ENCODE peak calls at places on chromosome X, in seven cellular contexts. One of them, this sample, is unnamed.

GRCh38 chrX:69096963-69097362 is 68.3 kb downstream of the PJA1 start:
- DNase-seq in HepG2: no peak
- DNase-seq in WTC11: no peak
- DNase-seq in HEK293T: no peak
- DNase-seq in K562: no peak
- DNase-seq in HCT116: no peak
- DNase-seq in GM12878: no peak
- DNase-seq in this sample: no peak

GRCh38 chrX:12080265-12080664 is 58.0 kb upstream of the FRMPD4 start:
- DNase-seq in HepG2: peak; percentile 2
- DNase-seq in WTC11: no peak
- DNase-seq in HEK293T: peak; percentile 34
- DNase-seq in K562: peak; percentile 8
- DNase-seq in HCT116: no peak
- DNase-seq in GM12878: no peak
- DNase-seq in this sample: no peak

GRCh38 chrX:17844236-17844635 is 16.9 kb downstream of the RAI2 start:
- DNase-seq in HepG2: no peak
- DNase-seq in WTC11: no peak
- DNase-seq in HEK293T: no peak
- DNase-seq in K562: no peak
- DNase-seq in HCT116: no peak
- DNase-seq in GM12878: no peak
- DNase-seq in this sample: no peak

GRCh38 chrX:1537031-1537715 is at the start of gene P2RY8:
- DNase-seq in HepG2: peak; percentile 84
- DNase-seq in WTC11: no peak
- DNase-seq in HEK293T: no peak
- DNase-seq in K562: peak; percentile 12
- DNase-seq in HCT116: no peak
- DNase-seq in GM12878: peak; percentile 75
- DNase-seq in this sample: no peak

GRCh38 chrX:97332963-97333362 is 449.3 kb downstream of the RPA4 start:
- DNase-seq in HepG2: no peak
- DNase-seq in WTC11: no peak
- DNase-seq in HEK293T: no peak
- DNase-seq in K562: no peak
- DNase-seq in HCT116: no peak
- DNase-seq in GM12878: no peak
- DNase-seq in this sample: no peak

GRCh38 chrX:111914398-111915092 is 38.6 kb downstream of the TRPC5OS start:
- DNase-seq in HepG2: no peak
- DNase-seq in WTC11: no peak
- DNase-seq in HEK293T: no peak
- DNase-seq in K562: no peak
- DNase-seq in HCT116: no peak
- DNase-seq in GM12878: no peak
- DNase-seq in this sample: no peak

GRCh38 chrX:147916375-147916968 is 4.8 kb downstream of the FMR1 start:
- DNase-seq in HepG2: no peak
- DNase-seq in WTC11: no peak
- DNase-seq in HEK293T: no peak
- DNase-seq in K562: no peak
- DNase-seq in HCT116: no peak
- DNase-seq in GM12878: no peak
- DNase-seq in this sample: no peak

GRCh38 chrX:112863850-112864249 is 23.2 kb upstream of the AMOT start:
- DNase-seq in HepG2: no peak
- DNase-seq in WTC11: no peak
- DNase-seq in HEK293T: no peak
- DNase-seq in K562: no peak
- DNase-seq in HCT116: no peak
- DNase-seq in GM12878: no peak
- DNase-seq in this sample: no peak

GRCh38 chrX:150361070-150361776 is 1.9 kb upstream of the MAMLD1 start:
- DNase-seq in HepG2: no peak
- DNase-seq in WTC11: peak; percentile 20
- DNase-seq in HEK293T: no peak
- DNase-seq in K562: peak; percentile 6
- DNase-seq in HCT116: no peak
- DNase-seq in GM12878: no peak
- DNase-seq in this sample: no peak

GRCh38 chrX:85309717-85310116 is 65.9 kb downstream of the ZNF711 start:
- DNase-seq in HepG2: no peak
- DNase-seq in WTC11: peak; percentile 8
- DNase-seq in HEK293T: peak; percentile 20
- DNase-seq in K562: no peak
- DNase-seq in HCT116: peak; percentile 8
- DNase-seq in GM12878: no peak
- DNase-seq in this sample: no peak

GRCh38 chrX:8755813-8756212 is 23.9 kb upstream of the ANOS1 start:
- DNase-seq in HepG2: no peak
- DNase-seq in WTC11: no peak
- DNase-seq in HEK293T: no peak
- DNase-seq in K562: no peak
- DNase-seq in HCT116: no peak
- DNase-seq in GM12878: no peak
- DNase-seq in this sample: no peak

GRCh38 chrX:2576793-2577192 is 76.0 kb upstream of the DHRSX start:
- DNase-seq in HepG2: peak; percentile 49
- DNase-seq in WTC11: no peak
- DNase-seq in HEK293T: no peak
- DNase-seq in K562: peak; percentile 44
- DNase-seq in HCT116: peak; percentile 49
- DNase-seq in GM12878: no peak
- DNase-seq in this sample: no peak

GRCh38 chrX:133881893-133882292 is 103.5 kb downstream of the GPC3 start:
- DNase-seq in HepG2: no peak
- DNase-seq in WTC11: peak; percentile 7
- DNase-seq in HEK293T: no peak
- DNase-seq in K562: no peak
- DNase-seq in HCT116: no peak
- DNase-seq in GM12878: no peak
- DNase-seq in this sample: no peak

GRCh38 chrX:39896951-39897740 is 200.6 kb downstream of the BCOR start:
- DNase-seq in HepG2: peak; percentile 24
- DNase-seq in WTC11: peak; percentile 49
- DNase-seq in HEK293T: peak; percentile 30
- DNase-seq in K562: no peak
- DNase-seq in HCT116: no peak
- DNase-seq in GM12878: no peak
- DNase-seq in this sample: no peak

GRCh38 chrX:123188081-123188480 is 4.0 kb downstream of the GRIA3 start:
- DNase-seq in HepG2: no peak
- DNase-seq in WTC11: no peak
- DNase-seq in HEK293T: no peak
- DNase-seq in K562: no peak
- DNase-seq in HCT116: no peak
- DNase-seq in GM12878: no peak
- DNase-seq in this sample: no peak

GRCh38 chrX:2462780-2463179 is 38.0 kb downstream of the DHRSX start:
- DNase-seq in HepG2: no peak
- DNase-seq in WTC11: no peak
- DNase-seq in HEK293T: no peak
- DNase-seq in K562: no peak
- DNase-seq in HCT116: no peak
- DNase-seq in GM12878: no peak
- DNase-seq in this sample: no peak

GRCh38 chrX:69083361-69083760 is 81.9 kb downstream of the PJA1 start:
- DNase-seq in HepG2: no peak
- DNase-seq in WTC11: no peak
- DNase-seq in HEK293T: no peak
- DNase-seq in K562: no peak
- DNase-seq in HCT116: no peak
- DNase-seq in GM12878: no peak
- DNase-seq in this sample: no peak

GRCh38 chrX:29461039-29461438 is 754.3 kb upstream of the MAGEB2 start:
- DNase-seq in HepG2: no peak
- DNase-seq in WTC11: no peak
- DNase-seq in HEK293T: no peak
- DNase-seq in K562: no peak
- DNase-seq in HCT116: no peak
- DNase-seq in GM12878: no peak
- DNase-seq in this sample: no peak

GRCh38 chrX:132837126-132837525 is 121.3 kb downstream of the HS6ST2 start:
- DNase-seq in HepG2: no peak
- DNase-seq in WTC11: no peak
- DNase-seq in HEK293T: no peak
- DNase-seq in K562: no peak
- DNase-seq in HCT116: peak; percentile 27
- DNase-seq in GM12878: no peak
- DNase-seq in this sample: no peak

GRCh38 chrX:94814216-94814615 is 1140.2 kb downstream of the FAM133A start:
- DNase-seq in HepG2: no peak
- DNase-seq in WTC11: no peak
- DNase-seq in HEK293T: no peak
- DNase-seq in K562: no peak
- DNase-seq in HCT116: no peak
- DNase-seq in GM12878: no peak
- DNase-seq in this sample: no peak

GRCh38 chrX:100721328-100721727 is 10.6 kb downstream of the SYTL4 start:
- DNase-seq in HepG2: no peak
- DNase-seq in WTC11: no peak
- DNase-seq in HEK293T: no peak
- DNase-seq in K562: no peak
- DNase-seq in HCT116: no peak
- DNase-seq in GM12878: no peak
- DNase-seq in this sample: no peak

GRCh38 chrX:150848914-150849365 is 49.5 kb downstream of the CD99L2 start:
- DNase-seq in HepG2: peak; percentile 54
- DNase-seq in WTC11: no peak
- DNase-seq in HEK293T: no peak
- DNase-seq in K562: peak; percentile 34
- DNase-seq in HCT116: no peak
- DNase-seq in GM12878: no peak
- DNase-seq in this sample: no peak

GRCh38 chrX:149469406-149469805 is 35.7 kb downstream of the IDS start:
- DNase-seq in HepG2: no peak
- DNase-seq in WTC11: no peak
- DNase-seq in HEK293T: no peak
- DNase-seq in K562: no peak
- DNase-seq in HCT116: no peak
- DNase-seq in GM12878: no peak
- DNase-seq in this sample: no peak

GRCh38 chrX:37350034-37350365 is 836 bp downstream of the PRRG1 start:
- DNase-seq in HepG2: peak; percentile 13
- DNase-seq in WTC11: no peak
- DNase-seq in HEK293T: peak; percentile 17
- DNase-seq in K562: no peak
- DNase-seq in HCT116: no peak
- DNase-seq in GM12878: no peak
- DNase-seq in this sample: no peak

GRCh38 chrX:108270280-108270679 is 167.9 kb downstream of the COL4A6 start:
- DNase-seq in HepG2: no peak
- DNase-seq in WTC11: no peak
- DNase-seq in HEK293T: no peak
- DNase-seq in K562: no peak
- DNase-seq in HCT116: no peak
- DNase-seq in GM12878: no peak
- DNase-seq in this sample: no peak
- TF ChIP-seq SP1 in HepG2: no peak
- TF ChIP-seq SP1 in WTC11: no peak
- TF ChIP-seq SP1 in HEK293T: no peak
- TF ChIP-seq SP1 in K562: no peak
- TF ChIP-seq SP1 in HCT116: no peak
- TF ChIP-seq SP1 in GM12878: no peak
- TF ChIP-seq SP1 in this sample: no peak

GRCh38 chrX:108177321-108177990 is 85.9 kb downstream of the ATG4A start:
- DNase-seq in HepG2: no peak
- DNase-seq in WTC11: no peak
- DNase-seq in HEK293T: no peak
- DNase-seq in K562: no peak
- DNase-seq in HCT116: no peak
- DNase-seq in GM12878: no peak
- DNase-seq in this sample: no peak
- TF ChIP-seq SP1 in HepG2: no peak
- TF ChIP-seq SP1 in WTC11: no peak
- TF ChIP-seq SP1 in HEK293T: no peak
- TF ChIP-seq SP1 in K562: no peak
- TF ChIP-seq SP1 in HCT116: no peak
- TF ChIP-seq SP1 in GM12878: no peak
- TF ChIP-seq SP1 in this sample: no peak

DNA sequence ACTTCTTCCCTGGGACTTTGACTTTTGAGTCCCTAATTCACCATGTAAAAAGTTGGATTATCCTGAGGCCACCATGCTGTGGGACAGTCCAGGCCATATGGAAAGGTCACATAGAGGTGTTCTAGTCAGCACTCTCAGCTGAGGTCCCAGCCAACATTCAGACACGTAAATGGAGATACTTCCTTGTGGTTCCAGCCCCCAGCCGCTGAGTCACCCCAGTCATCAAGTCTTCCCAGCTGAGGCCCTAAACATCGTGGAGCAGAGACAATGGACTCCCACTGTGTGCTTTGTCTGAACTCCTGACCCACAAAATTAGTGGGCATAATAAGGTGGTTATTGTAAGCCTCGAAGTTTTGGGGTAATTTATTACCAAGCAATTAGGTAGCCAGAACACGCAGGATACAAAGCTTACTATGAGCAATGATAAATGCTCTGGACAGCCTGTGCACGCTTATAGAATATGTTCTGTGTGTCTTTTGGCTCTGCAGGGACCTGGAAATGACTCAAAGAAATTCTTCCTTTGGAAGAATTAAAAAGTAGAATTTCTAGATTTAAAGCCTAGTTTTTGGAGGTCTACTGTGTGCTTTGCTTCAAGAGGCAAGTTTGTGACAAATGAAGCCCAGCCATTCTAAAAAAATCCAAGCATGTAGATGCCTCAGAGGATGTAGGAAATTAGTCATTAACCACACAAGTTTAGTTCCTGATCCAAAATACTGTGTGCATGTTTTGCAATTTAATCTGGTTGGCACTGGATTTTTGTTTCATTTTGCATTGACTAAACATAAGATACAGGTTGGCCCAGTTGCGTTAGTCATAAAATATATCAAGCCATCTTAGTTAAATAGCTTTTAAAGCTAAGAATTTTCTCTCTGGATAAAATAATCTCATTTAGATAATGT is 33.3 kb upstream of the SLC9A7 start:
- DNase-seq in HepG2: peak; percentile 32
- DNase-seq in WTC11: peak; percentile 16
- DNase-seq in HEK293T: no peak
- DNase-seq in K562: peak; percentile 16
- DNase-seq in HCT116: peak; percentile 63
- DNase-seq in GM12878: peak; percentile 68
- DNase-seq in this sample: no peak
- TF ChIP-seq SP1 in HepG2: no peak
- TF ChIP-seq SP1 in WTC11: no peak
- TF ChIP-seq SP1 in HEK293T: no peak
- TF ChIP-seq SP1 in K562: no peak
- TF ChIP-seq SP1 in HCT116: peak; percentile 73
- TF ChIP-seq SP1 in GM12878: no peak
- TF ChIP-seq SP1 in this sample: no peak

DNA sequence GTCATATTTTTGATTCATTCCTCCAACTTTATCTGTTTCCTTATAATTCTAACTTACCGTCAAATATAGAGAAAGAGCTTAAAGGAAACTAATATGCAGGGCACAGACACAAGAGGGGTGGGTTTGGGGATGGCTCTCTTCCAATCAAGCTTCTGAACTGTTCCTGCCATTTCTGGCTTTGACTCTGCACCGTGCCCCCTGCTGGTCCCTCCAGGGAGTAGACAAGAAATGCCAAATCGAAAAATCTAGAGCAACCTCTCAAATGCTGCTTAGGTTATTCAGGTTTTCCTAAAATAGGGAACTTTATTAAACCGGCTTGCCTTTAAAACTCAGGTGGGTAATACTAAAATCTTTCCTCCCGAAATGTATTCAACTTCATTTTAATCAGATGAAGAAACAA is 39.8 kb upstream of the VCX3A start:
- DNase-seq in HepG2: no peak
- DNase-seq in WTC11: peak; percentile 33
- DNase-seq in HEK293T: no peak
- DNase-seq in K562: no peak
- DNase-seq in HCT116: no peak
- DNase-seq in GM12878: no peak
- DNase-seq in this sample: peak; percentile 45
- TF ChIP-seq SP1 in HepG2: no peak
- TF ChIP-seq SP1 in WTC11: no peak
- TF ChIP-seq SP1 in HEK293T: no peak
- TF ChIP-seq SP1 in K562: no peak
- TF ChIP-seq SP1 in HCT116: no peak
- TF ChIP-seq SP1 in GM12878: no peak
- TF ChIP-seq SP1 in this sample: no peak

This sample was measured in H1.